ENCODE peak calls at places on chromosomes 7 and 10, in seven cellular contexts. I is GM03348, Y is erythroblast, P is PC-3, S is hypothalamus, E is sciatic nerve, V is cardiac muscle cell. O is an unnamed sample.

GRCh38 chr7:47255441-47255840 is 326.5 kb downstream of the TNS3 start:
- DNase-seq in V (no peak), E (no peak), I (no peak), P (no peak), Y (no peak), S (no peak), O (peak; percentile 26)

GRCh38 chr10:19549503-19549902 is 266.7 kb upstream of the PLXDC2 start:
- DNase-seq in I (no peak), P (peak; percentile 42), S (no peak), V (no peak), Y (no peak), E (no peak), O (no peak)

GRCh38 chr10:80413152-80413996 is 5.0 kb downstream of the PRXL2A start:
- DNase-seq in Y (peak; percentile 31), S (no peak), V (peak; percentile 83), P (no peak), E (no peak), I (no peak), O (peak; percentile 26)

GRCh38 chr10:114584419-114584818 is 73.7 kb downstream of the ABLIM1 start:
- DNase-seq in Y (no peak), P (no peak), S (no peak), E (no peak), V (no peak), I (peak; percentile 18), O (no peak)

GRCh38 chr7:37354661-37355131 is 94.0 kb downstream of the ELMO1 start:
- DNase-seq in I (no peak), S (peak; percentile 28), V (peak; percentile 94), E (peak; percentile 79), Y (peak; percentile 42), P (no peak), O (no peak)

GRCh38 chr10:27745719-27746363 is at the start of gene MKX:
- DNase-seq in Y (no peak), I (peak; percentile 74), V (peak; percentile 51), P (peak; percentile 20), E (no peak), S (no peak), O (peak; percentile 59)

GRCh38 chr10:96986200-96986856 is 154.2 kb downstream of the LCOR start:
- DNase-seq in E (no peak), Y (no peak), S (no peak), I (no peak), P (no peak), V (no peak), O (no peak)

GRCh38 chr10:132555648-132556575 is 18.3 kb downstream of the INPP5A start:
- DNase-seq in Y (no peak), S (no peak), I (no peak), E (no peak), V (no peak), P (no peak), O (no peak)

GRCh38 chr7:155590215-155591023 is 44.1 kb upstream of the CNPY1 start:
- DNase-seq in S (peak; percentile 36), P (no peak), I (no peak), Y (no peak), E (no peak), V (peak; percentile 74), O (no peak)

O was measured in ELR.